ENCODE peak calls at places on chromosomes 3 and 15, in nine cellular contexts. X is GM23248, C is fibroblast of lung, Z is neuronal stem cell, I is IMR-90, D is H9, A is neural progenitor cell, K is OCI-LY7, T is PC-3. J is an unnamed sample.
A peak's percentile ranks its signal among the peaks of the same experiment; 100 is the strongest.

GRCh38 chr3:65914032-65914739 is 124.5 kb downstream of the MAGI1 start:
- DNase-seq in X (no peak), C (peak; percentile 19), Z (no peak), I (no peak), D (no peak), A (peak; percentile 54), K (no peak), T (no peak), J (no peak)

GRCh38 chr3:65595222-65595996 is 443.3 kb downstream of the MAGI1 start:
- DNase-seq in X (no peak), C (no peak), Z (no peak), I (no peak), D (no peak), A (peak; percentile 32), K (no peak), T (no peak), J (no peak)

GRCh38 chr3:147408180-147409105 is 722 bp upstream of the ZIC1 start:
- DNase-seq in X (peak; percentile 74), C (no peak), Z (peak; percentile 56), I (no peak), D (peak; percentile 61), A (peak; percentile 74), K (no peak), T (no peak), J (peak; percentile 63)

GRCh38 chr3:194577985-194578905 is 55.0 kb downstream of the TMEM44 start:
- DNase-seq in X (peak; percentile 96), C (peak; percentile 84), Z (no peak), I (peak; percentile 96), D (no peak), A (no peak), K (no peak), T (peak; percentile 94), J (peak; percentile 98)

GRCh38 chr3:70597312-70597711 is 284.9 kb upstream of the MDFIC2 start:
- DNase-seq in X (no peak), C (no peak), Z (no peak), I (no peak), D (no peak), A (no peak), K (no peak), T (no peak), J (no peak)

GRCh38 chr15:20280933-20281463 is 260.6 kb downstream of the GOLGA6L6 start:
- DNase-seq in X (no peak), C (no peak), Z (no peak), I (no peak), D (no peak), A (no peak), K (no peak), T (no peak), J (peak; percentile 47)

GRCh38 chr3:113912551-113913246 is 35.1 kb upstream of the ZDHHC23 start:
- DNase-seq in X (peak; percentile 75), C (peak; percentile 71), Z (peak; percentile 29), I (peak; percentile 77), D (peak; percentile 69), A (peak; percentile 73), K (peak; percentile 74), T (peak; percentile 90), J (peak; percentile 34)

GRCh38 chr15:32861741-32862140 is 143.9 kb downstream of the GREM1 start:
- DNase-seq in X (peak; percentile 88), C (peak; percentile 86), Z (peak; percentile 9), I (peak; percentile 73), D (peak; percentile 40), A (peak; percentile 60), K (no peak), T (no peak), J (peak; percentile 69)

GRCh38 chr3:17833786-17834559 is 91.5 kb upstream of the TBC1D5 start:
- DNase-seq in X (no peak), C (no peak), Z (no peak), I (no peak), D (no peak), A (no peak), K (no peak), T (peak; percentile 77), J (no peak)

GRCh38 chr15:82021992-82022391 is 23.8 kb downstream of the MEX3B start:
- DNase-seq in X (no peak), C (peak; percentile 65), Z (no peak), I (peak; percentile 60), D (no peak), A (no peak), K (no peak), T (no peak), J (no peak)

GRCh38 chr3:175914785-175915184 is 1055.7 kb downstream of the NAALADL2 start:
- DNase-seq in X (peak; percentile 12), C (peak; percentile 51), Z (no peak), I (peak; percentile 33), D (no peak), A (no peak), K (no peak), T (no peak), J (no peak)

GRCh38 chr15:43751885-43752284 is 5.6 kb downstream of the PDIA3 start:
- DNase-seq in X (no peak), C (no peak), Z (no peak), I (no peak), D (no peak), A (no peak), K (no peak), T (no peak), J (no peak)

GRCh38 chr15:85943825-85944224 is 135.8 kb upstream of the AGBL1 start:
- DNase-seq in X (no peak), C (no peak), Z (no peak), I (no peak), D (no peak), A (no peak), K (no peak), T (no peak), J (no peak)

GRCh38 chr3:184874709-184875644 is 63.0 kb downstream of the VPS8 start:
- DNase-seq in X (peak; percentile 53), C (peak; percentile 43), Z (peak; percentile 21), I (peak; percentile 32), D (no peak), A (peak; percentile 46), K (peak; percentile 45), T (peak; percentile 63), J (no peak)

GRCh38 chr3:150681037-150681436 is 22.7 kb downstream of the ERICH6 start:
- DNase-seq in X (no peak), C (no peak), Z (no peak), I (no peak), D (no peak), A (no peak), K (peak; percentile 61), T (no peak), J (no peak)

DNA sequence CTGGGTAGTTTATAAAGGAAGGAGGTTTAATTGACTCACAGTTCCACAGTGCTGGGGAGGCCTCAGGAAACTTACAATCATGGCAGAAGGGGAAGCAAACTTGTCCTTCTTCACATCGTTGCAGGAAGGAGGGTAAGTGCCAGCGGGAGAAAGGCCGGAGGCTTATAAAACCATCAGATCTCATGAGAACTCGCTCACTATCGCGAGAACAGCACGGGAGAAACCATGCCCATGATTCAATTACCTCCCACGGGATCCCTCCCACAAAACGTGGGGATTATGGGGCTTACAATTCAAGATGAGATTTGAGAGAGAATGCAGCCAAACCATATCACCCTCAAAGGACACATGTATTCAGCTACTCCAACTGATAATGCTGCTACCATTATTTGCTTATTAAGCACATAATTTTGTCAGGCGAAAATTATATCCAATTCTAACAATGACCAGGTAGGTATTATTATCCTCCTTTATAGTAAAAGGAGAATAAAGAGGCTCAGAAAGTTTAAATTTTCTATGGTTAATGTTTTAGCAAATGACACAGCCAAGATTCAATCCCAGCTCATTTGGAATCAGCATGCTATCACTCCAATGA is 327.2 kb upstream of the CDIN1 start:
- DNase-seq in X (no peak), C (no peak), Z (no peak), I (no peak), D (no peak), A (no peak), K (no peak), T (no peak), J (no peak)
- H2AFZ ChIP-seq in X (no peak overlapping the region), C (no peak overlapping the region), Z (peak overlapping the region; percentile 13), I (no peak overlapping the region), D (no peak overlapping the region), A (no peak overlapping the region), K (no peak overlapping the region), T (no peak overlapping the region), J (peak overlapping the region; percentile 27)

GRCh38 chr15:60243769-60244168 is 154.0 kb downstream of the ANXA2 start:
- DNase-seq in X (no peak), C (no peak), Z (no peak), I (no peak), D (no peak), A (no peak), K (no peak), T (no peak), J (peak; percentile 34)
- H2AFZ ChIP-seq in X (no peak overlapping the region), C (no peak overlapping the region), Z (no peak overlapping the region), I (no peak overlapping the region), D (no peak overlapping the region), A (peak overlapping the region; percentile 0), K (no peak overlapping the region), T (no peak overlapping the region), J (no peak overlapping the region)

DNA sequence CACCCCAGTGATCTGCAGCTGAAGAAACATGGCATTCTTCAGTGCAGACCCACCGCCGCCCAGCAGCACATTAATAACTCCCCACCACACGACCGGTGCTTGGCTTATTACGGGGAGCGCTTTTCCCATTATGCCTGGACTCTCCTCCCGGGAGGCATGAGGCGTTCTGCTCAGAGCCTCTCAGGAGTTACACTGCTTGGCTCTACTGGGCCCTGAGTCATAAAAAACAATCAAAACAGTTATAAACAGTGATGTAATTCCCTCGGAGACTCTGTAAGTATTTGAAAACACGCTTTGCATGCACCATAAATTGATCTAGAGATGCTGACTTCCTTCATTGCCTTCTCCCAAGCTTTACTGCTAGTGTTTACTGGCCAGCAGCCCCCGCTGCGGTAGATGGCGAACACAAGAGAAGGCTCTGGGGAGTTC is 77.1 kb upstream of the SNRPA1 start:
- DNase-seq in X (peak; percentile 73), C (peak; percentile 47), Z (no peak), I (peak; percentile 64), D (no peak), A (no peak), K (no peak), T (peak; percentile 19), J (peak; percentile 96)
- H2AFZ ChIP-seq in X (no peak overlapping the region), C (no peak overlapping the region), Z (no peak overlapping the region), I (no peak overlapping the region), D (no peak overlapping the region), A (no peak overlapping the region), K (no peak overlapping the region), T (no peak overlapping the region), J (no peak overlapping the region)

GRCh38 chr3:9644245-9644644 is 5.1 kb upstream of the MTMR14 start:
- DNase-seq in X (no peak), C (no peak), Z (no peak), I (no peak), D (no peak), A (no peak), K (no peak), T (no peak), J (no peak)

GRCh38 chr3:9647450-9647849 is 1.9 kb upstream of the MTMR14 start:
- DNase-seq in X (no peak), C (no peak), Z (no peak), I (no peak), D (no peak), A (no peak), K (no peak), T (no peak), J (peak; percentile 23)

GRCh38 chr3:9646800-9647152 is 2.5 kb upstream of the MTMR14 start:
- DNase-seq in X (no peak), C (no peak), Z (no peak), I (no peak), D (no peak), A (no peak), K (no peak), T (no peak), J (no peak)

GRCh38 chr3:9653565-9654248 is 4.4 kb downstream of the MTMR14 start:
- DNase-seq in X (no peak), C (no peak), Z (no peak), I (no peak), D (no peak), A (no peak), K (peak; percentile 56), T (no peak), J (no peak)

GRCh38 chr3:9649791-9650521 is 651 bp downstream of the MTMR14 start:
- DNase-seq in X (peak; percentile 17), C (no peak), Z (no peak), I (no peak), D (no peak), A (peak; percentile 1), K (peak; percentile 60), T (no peak), J (peak; percentile 81)
- H2AFZ ChIP-seq in X (peak overlapping the region; percentile 95), C (peak overlapping the region; percentile 47), Z (peak overlapping the region; percentile 87), I (peak overlapping the region; percentile 98), D (no peak overlapping the region), A (no peak overlapping the region), K (peak overlapping the region; percentile 22), T (peak overlapping the region; percentile 86), J (peak overlapping the region; percentile 83)